ENCODE peak calls at places on chromosomes 11 and 22, in seven cellular contexts. Z is amygdala; Q is HT-29; N is right atrium auricular region; X is cardiac fibroblast; Y is neural crest cell; K is activated CD4-positive, CD25-positive, alpha-beta regulatory T cell. H is an unnamed sample.

GRCh38 chr11:14773755-14774154 is 118.3 kb downstream of the CYP2R1 start:
- DNase-seq in Z (no peak), Q (no peak), N (no peak), X (peak; percentile 30), Y (no peak), K (no peak), H (no peak)

GRCh38 chr11:44770401-44770800 is 43.6 kb downstream of the TSPAN18 start:
- DNase-seq in Z (no peak), Q (no peak), N (peak; percentile 18), X (no peak), Y (no peak), K (no peak), H (no peak)

GRCh38 chr11:105991888-105992287 is 30.2 kb downstream of the MSANTD4 start:
- DNase-seq in Z (no peak), Q (no peak), N (no peak), X (no peak), Y (no peak), K (no peak), H (no peak)

GRCh38 chr11:45872513-45873356 is 12.7 kb upstream of the MAPK8IP1 start:
- DNase-seq in Z (peak; percentile 54), Q (peak; percentile 73), N (no peak), X (peak; percentile 80), Y (peak; percentile 65), K (no peak), H (peak; percentile 42)

GRCh38 chr11:72582206-72583176 is 91.7 kb downstream of the PDE2A start:
- DNase-seq in Z (no peak), Q (no peak), N (no peak), X (no peak), Y (no peak), K (no peak), H (no peak)

GRCh38 chr11:12066799-12067508 is 43.4 kb upstream of the MICAL2 start:
- DNase-seq in Z (no peak), Q (peak; percentile 43), N (no peak), X (peak; percentile 48), Y (no peak), K (no peak), H (no peak)

GRCh38 chr11:47373876-47374820 is 4.2 kb downstream of the SPI1 start:
- DNase-seq in Z (peak; percentile 39), Q (peak; percentile 83), N (peak; percentile 86), X (peak; percentile 77), Y (peak; percentile 85), K (peak; percentile 79), H (peak; percentile 90)

GRCh38 chr22:36726007-36726380 is 22.4 kb upstream of the CACNG2 start:
- DNase-seq in Z (no peak), Q (no peak), N (no peak), X (no peak), Y (no peak), K (no peak), H (no peak)

GRCh38 chr11:116871248-116871647 is 33.8 kb upstream of the APOA1 start:
- DNase-seq in Z (no peak), Q (no peak), N (peak; percentile 63), X (peak; percentile 76), Y (no peak), K (no peak), H (peak; percentile 33)

GRCh38 chr11:131637469-131638175 is 267.2 kb downstream of the NTM start:
- DNase-seq in Z (no peak), Q (no peak), N (peak; percentile 18), X (no peak), Y (no peak), K (no peak), H (no peak)

H was measured in left cardiac atrium.